ENCODE peak calls at places on chromosomes 13 and 19, in eight cellular contexts. W is ovary, G is tibial nerve, R is A549, N is stomach, V is upper lobe of left lung, A is transverse colon, U is sigmoid colon. I is an unnamed sample.

GRCh38 chr13:109784590-109785140 is 1.7 kb downstream of the IRS2 start:
- DNase-seq in W (peak), G (peak), R (peak), N (peak), V (peak), A (peak), U (peak), I (peak)

GRCh38 chr13:98900442-98900841 is 77.4 kb downstream of the DOCK9 start:
- DNase-seq in W (no peak), G (no peak), R (no peak), N (no peak), V (no peak), A (no peak), U (no peak), I (no peak)

GRCh38 chr13:51532736-51533197 is 51.5 kb upstream of the WDFY2 start:
- DNase-seq in W (no peak), G (no peak), R (no peak), N (no peak), V (no peak), A (no peak), U (no peak), I (no peak)

GRCh38 chr19:13042443-13043130 is 47.3 kb downstream of the NFIX start:
- DNase-seq in W (no peak), G (no peak), R (no peak), N (no peak), V (no peak), A (no peak), U (no peak), I (no peak)

GRCh38 chr19:55308281-55308680 is 16.9 kb downstream of the TMEM150B start:
- DNase-seq in W (no peak), G (no peak), R (no peak), N (no peak), V (no peak), A (no peak), U (no peak), I (no peak)

GRCh38 chr19:2819540-2820111 is at the start of gene ZNF554:
- DNase-seq in W (peak), G (peak), R (peak), N (peak), V (peak), A (peak), U (peak), I (peak)

GRCh38 chr19:2952953-2953481 is 8.2 kb upstream of the ZNF77 start:
- DNase-seq in W (no peak), G (no peak), R (no peak), N (peak), V (no peak), A (peak), U (no peak), I (no peak)

GRCh38 chr19:18017275-18018083 is 9.5 kb downstream of the ARRDC2 start:
- DNase-seq in W (no peak), G (no peak), R (no peak), N (no peak), V (no peak), A (no peak), U (no peak), I (no peak)

GRCh38 chr13:30045916-30046704 is 195.7 kb upstream of the UBL3 start:
- DNase-seq in W (no peak), G (no peak), R (no peak), N (no peak), V (no peak), A (no peak), U (no peak), I (no peak)

GRCh38 chr19:53432088-53432661 is 391 bp downstream of the ZNF761 start:
- DNase-seq in W (peak), G (no peak), R (peak), N (peak), V (peak), A (peak), U (peak), I (peak)

GRCh38 chr19:4866595-4867424 is 657 bp downstream of the PLIN3 start:
- DNase-seq in W (peak), G (peak), R (no peak), N (peak), V (peak), A (peak), U (peak), I (peak)

GRCh38 chr13:45909724-45910123 is 58.2 kb upstream of the SIAH3 start:
- DNase-seq in W (no peak), G (no peak), R (no peak), N (no peak), V (peak), A (no peak), U (no peak), I (no peak)

GRCh38 chr13:85864963-85865530 is 65.8 kb upstream of the SLITRK6 start:
- DNase-seq in W (no peak), G (no peak), R (peak), N (no peak), V (no peak), A (no peak), U (no peak), I (no peak)

GRCh38 chr13:70960841-70961443 is 852.7 kb upstream of the KLHL1 start:
- DNase-seq in W (no peak), G (no peak), R (peak), N (no peak), V (no peak), A (no peak), U (no peak), I (no peak)

GRCh38 chr13:51714663-51715168 is 89.2 kb downstream of the DHRS12 start:
- DNase-seq in W (no peak), G (no peak), R (peak), N (no peak), V (no peak), A (no peak), U (no peak), I (no peak)

GRCh38 chr13:23558675-23559536 is 11.3 kb upstream of the TNFRSF19 start:
- DNase-seq in W (peak), G (peak), R (peak), N (peak), V (no peak), A (no peak), U (peak), I (no peak)

GRCh38 chr13:32125221-32125621 is 93.6 kb downstream of the FRY start:
- DNase-seq in W (no peak), G (no peak), R (no peak), N (no peak), V (no peak), A (no peak), U (peak), I (no peak)

GRCh38 chr19:37361994-37362393 is 8.9 kb upstream of the ZNF527 start:
- DNase-seq in W (no peak), G (no peak), R (no peak), N (no peak), V (no peak), A (no peak), U (no peak), I (no peak)

GRCh38 chr19:35042056-35042730 is 672 bp downstream of the HPN start:
- DNase-seq in W (no peak), G (no peak), R (no peak), N (peak), V (peak), A (no peak), U (no peak), I (no peak)

GRCh38 chr13:26423634-26424033 is 133.8 kb upstream of the WASF3 start:
- DNase-seq in W (no peak), G (no peak), R (no peak), N (no peak), V (no peak), A (peak), U (peak), I (no peak)

GRCh38 chr13:107669356-107669755 is 546.0 kb downstream of the LIG4 start:
- DNase-seq in W (no peak), G (no peak), R (no peak), N (no peak), V (no peak), A (no peak), U (no peak), I (no peak)

GRCh38 chr19:18271433-18271841 is 2.8 kb downstream of the IQCN start:
- DNase-seq in W (peak), G (no peak), R (no peak), N (no peak), V (no peak), A (no peak), U (no peak), I (no peak)

GRCh38 chr19:17725422-17726078 is 6.3 kb downstream of the MAP1S start:
- DNase-seq in W (no peak), G (no peak), R (no peak), N (no peak), V (no peak), A (no peak), U (no peak), I (no peak)

GRCh38 chr13:40503966-40504591 is 162.4 kb downstream of the FOXO1 start:
- DNase-seq in W (no peak), G (no peak), R (peak), N (no peak), V (no peak), A (no peak), U (no peak), I (no peak)

GRCh38 chr19:56245062-56245740 is 27.3 kb upstream of the EDDM13 start:
- DNase-seq in W (no peak), G (no peak), R (no peak), N (no peak), V (no peak), A (no peak), U (no peak), I (no peak)

GRCh38 chr13:22506286-22506685 is 674.5 kb upstream of the SGCG start:
- DNase-seq in W (peak), G (no peak), R (no peak), N (no peak), V (no peak), A (no peak), U (no peak), I (no peak)

GRCh38 chr13:113327766-113328391 is 30.8 kb downstream of the LAMP1 start:
- DNase-seq in W (no peak), G (no peak), R (no peak), N (no peak), V (no peak), A (no peak), U (no peak), I (no peak)

GRCh38 chr13:24228852-24229458 is 68.4 kb downstream of the SPATA13 start:
- DNase-seq in W (no peak), G (no peak), R (peak), N (no peak), V (no peak), A (no peak), U (no peak), I (no peak)

GRCh38 chr19:42092350-42092749 is 16.4 kb downstream of the ZNF574 start:
- DNase-seq in W (no peak), G (no peak), R (peak), N (peak), V (no peak), A (peak), U (no peak), I (no peak)

GRCh38 chr13:97300871-97301270 is 78.7 kb downstream of the MBNL2 start:
- DNase-seq in W (no peak), G (no peak), R (no peak), N (no peak), V (no peak), A (no peak), U (no peak), I (no peak)

GRCh38 chr13:30043631-30043925 is 193.2 kb upstream of the UBL3 start:
- DNase-seq in W (no peak), G (no peak), R (no peak), N (no peak), V (no peak), A (peak), U (no peak), I (no peak)

GRCh38 chr19:35216833-35217707 is 11.5 kb downstream of the FAM187B start:
- DNase-seq in W (no peak), G (no peak), R (no peak), N (peak), V (no peak), A (peak), U (no peak), I (no peak)

GRCh38 chr19:37304190-37304883 is 66.6 kb upstream of the ZNF527 start:
- DNase-seq in W (no peak), G (no peak), R (no peak), N (no peak), V (peak), A (peak), U (peak), I (no peak)

GRCh38 chr19:43594710-43595604 is 977 bp downstream of the IRGQ start:
- DNase-seq in W (peak), G (no peak), R (peak), N (peak), V (peak), A (peak), U (peak), I (no peak)

GRCh38 chr13:63631006-63631405 is 2215.4 kb upstream of the PCDH20 start:
- DNase-seq in W (no peak), G (no peak), R (no peak), N (no peak), V (no peak), A (no peak), U (no peak), I (no peak)

GRCh38 chr19:48746738-48747575 is at the start of gene IZUMO1:
- DNase-seq in W (peak), G (peak), R (peak), N (peak), V (peak), A (peak), U (peak), I (peak)

GRCh38 chr19:13588953-13589833 is 82.9 kb upstream of the CACNA1A start:
- DNase-seq in W (peak), G (peak), R (peak), N (peak), V (peak), A (peak), U (peak), I (peak)

DNA sequence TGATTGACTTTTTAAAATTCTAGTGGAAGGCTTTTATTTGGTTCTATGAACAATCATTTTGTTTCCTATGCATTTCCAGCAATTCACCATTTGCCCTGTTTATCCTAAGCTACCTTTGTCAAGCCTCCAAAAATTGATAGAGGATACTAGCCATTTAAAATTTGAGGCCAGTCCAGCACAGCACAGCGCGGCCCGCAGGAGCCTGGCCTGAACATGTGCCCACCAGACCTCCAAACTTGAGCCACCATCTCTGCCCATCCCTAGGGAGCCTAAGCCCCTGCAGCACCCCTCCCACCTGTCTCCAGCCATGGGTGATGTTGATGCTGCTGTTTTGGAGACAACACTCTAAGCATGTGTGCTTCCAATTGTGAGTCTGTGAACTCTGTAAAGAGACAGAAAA is 57.5 kb downstream of the SPRYD7 start:
- DNase-seq in W (no peak), G (no peak), R (no peak), N (no peak), V (peak), A (no peak), U (no peak), I (no peak)
- H3K4me3 ChIP-seq in W (no peak), G (no peak), R (no peak), N (no peak), V (no peak), A (no peak), U (no peak), I (no peak)

DNA sequence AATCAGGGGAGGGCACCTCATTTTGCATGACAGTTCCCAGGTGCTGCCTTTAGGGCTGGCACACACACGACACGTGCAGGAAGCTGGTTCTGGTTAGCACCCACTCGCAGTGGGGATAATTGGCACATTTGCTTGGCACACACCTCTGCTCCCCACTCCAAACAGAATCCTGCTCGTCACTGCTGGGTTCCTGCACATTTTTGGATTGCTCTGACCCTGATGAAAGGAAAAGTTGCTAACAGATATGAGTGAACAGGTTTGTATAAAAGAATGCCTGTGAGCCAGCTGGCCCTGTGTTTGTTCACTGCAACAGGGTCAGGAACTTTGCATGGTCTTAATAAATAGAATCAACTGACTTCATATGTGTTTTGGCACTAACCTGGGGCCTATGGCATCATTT is 1500.4 kb downstream of the EFNB2 start:
- DNase-seq in W (no peak), G (no peak), R (no peak), N (no peak), V (no peak), A (no peak), U (no peak), I (no peak)
- TF ChIP-seq EP300 in W (no peak), G (no peak), R (no peak), N (no peak), V (no peak), A (no peak), U (no peak), I (no peak)

GRCh38 chr13:68697551-68697950 is 1410.1 kb upstream of the ATXN8OS start:
- DNase-seq in W (no peak), G (no peak), R (no peak), N (no peak), V (no peak), A (no peak), U (no peak), I (no peak)
- TF ChIP-seq POLR2A in W (no peak), G (no peak), R (no peak), N (no peak), V (no peak), A (no peak), U (no peak), I (no peak)

GRCh38 chr19:40286674-40287421 is 1.7 kb upstream of the AKT2 start:
- DNase-seq in W (no peak), G (no peak), R (no peak), N (no peak), V (no peak), A (no peak), U (peak), I (no peak)
- H3K4me3 ChIP-seq in W (peak), G (no peak), R (no peak), N (peak), V (no peak), A (no peak), U (no peak), I (no peak)

DNA sequence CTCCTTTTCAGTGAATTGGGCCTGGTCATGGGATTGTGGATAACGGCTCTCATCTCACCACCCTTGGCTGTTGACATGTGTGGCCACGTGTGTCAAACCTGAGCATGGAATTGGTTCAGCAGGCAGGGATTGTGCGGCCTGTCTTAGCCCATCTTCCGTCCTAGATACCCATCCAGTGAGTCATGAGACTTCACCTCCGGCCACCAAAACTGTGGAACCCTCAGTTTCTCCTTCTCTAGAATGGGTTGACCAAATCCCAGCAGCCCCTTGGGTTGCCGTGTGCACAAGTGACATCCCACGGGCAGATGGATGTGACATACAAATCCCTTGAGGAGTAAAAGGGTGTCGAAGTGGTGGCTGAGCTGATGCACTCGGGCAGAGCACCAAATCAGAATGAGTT is 6.7 kb downstream of the GGN start:
- DNase-seq in W (no peak), G (no peak), R (no peak), N (no peak), V (no peak), A (no peak), U (no peak), I (no peak)
- TF ChIP-seq EP300 in W (no peak), G (no peak), R (no peak), N (no peak), V (no peak), A (no peak), U (no peak), I (no peak)

DNA sequence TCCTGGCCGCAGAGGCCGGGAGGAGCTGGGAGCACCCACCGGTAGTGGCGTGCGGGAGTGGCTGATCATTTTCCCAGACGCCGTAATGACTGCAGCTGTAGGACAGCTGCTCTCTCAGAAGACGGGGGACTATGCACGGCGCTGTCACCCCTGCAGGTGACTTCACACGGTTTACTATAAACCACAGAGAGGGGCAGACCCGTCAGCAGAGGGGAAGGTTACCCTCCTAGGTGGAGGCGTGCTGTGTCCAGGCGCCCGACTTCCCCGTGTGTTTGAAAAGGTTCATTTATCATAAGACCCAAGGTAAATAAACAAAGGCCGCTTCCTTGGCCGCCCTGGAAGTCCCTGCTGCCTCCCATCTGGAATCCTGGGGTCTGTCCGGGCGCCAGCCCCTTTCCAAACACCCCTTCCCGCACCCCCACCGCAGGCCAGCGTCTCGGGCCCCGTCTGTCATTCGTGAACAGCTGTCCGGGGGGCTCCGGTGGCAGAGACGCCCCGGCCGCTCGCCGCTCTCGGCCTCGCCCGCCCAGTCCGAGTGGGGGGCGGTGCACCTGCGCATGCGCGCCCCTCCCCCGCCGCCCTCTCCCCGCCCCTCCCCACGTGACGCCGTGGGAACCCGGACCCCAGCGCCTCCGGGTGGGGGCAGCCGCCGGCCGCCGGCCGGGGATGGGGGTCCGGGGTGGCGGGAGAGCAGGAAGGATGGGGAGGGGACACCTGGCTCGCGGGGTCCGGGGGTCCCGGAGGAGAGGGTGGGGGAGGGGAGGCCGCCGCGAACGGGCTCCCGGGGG is 915 bp downstream of the SHC2 start:
- DNase-seq in W (peak), G (peak), R (peak), N (peak), V (peak), A (peak), U (peak), I (no peak)
- TF ChIP-seq POLR2A in W (no peak), G (peak), R (no peak), N (no peak), V (peak), A (no peak), U (peak), I (no peak)

GRCh38 chr19:6229216-6229913 is 50.4 kb downstream of the MLLT1 start:
- DNase-seq in W (no peak), G (no peak), R (no peak), N (no peak), V (no peak), A (no peak), U (no peak), I (no peak)

GRCh38 chr19:6227156-6227940 is 52.4 kb downstream of the MLLT1 start:
- DNase-seq in W (no peak), G (no peak), R (no peak), N (no peak), V (no peak), A (no peak), U (no peak), I (no peak)

GRCh38 chr19:6227941-6228325 is 51.8 kb downstream of the MLLT1 start:
- DNase-seq in W (no peak), G (no peak), R (no peak), N (no peak), V (no peak), A (no peak), U (no peak), I (no peak)

GRCh38 chr19:6229951-6230712 is 49.6 kb downstream of the MLLT1 start:
- DNase-seq in W (no peak), G (no peak), R (no peak), N (no peak), V (peak), A (no peak), U (no peak), I (peak)

GRCh38 chr19:6228523-6229215 is 51.1 kb downstream of the MLLT1 start:
- DNase-seq in W (no peak), G (no peak), R (no peak), N (no peak), V (peak), A (no peak), U (no peak), I (no peak)
- H3K4me3 ChIP-seq in W (no peak), G (no peak), R (no peak), N (no peak), V (no peak), A (no peak), U (peak), I (no peak)